ENCODE peak calls at places on chromosomes 11 and 22, in nine cellular contexts. S is lung, V is posterior cingulate gyrus, N is M059J, X is substantia nigra, P is uterus, G is posterior vena cava, E is amygdala, D is brain microvascular endothelial cell. Y is an unnamed sample.
A peak's percentile ranks its signal among the peaks of the same experiment; 100 is the strongest.

GRCh38 chr11:119616586-119617342 is 112.2 kb downstream of the NECTIN1 start:
- DNase-seq in S (no peak), V (peak; percentile 59), N (no peak), X (no peak), P (no peak), G (no peak), E (no peak), D (no peak), Y (no peak)

GRCh38 chr11:112174789-112175595 is at the start of gene BCO2:
- DNase-seq in S (peak; percentile 84), V (peak; percentile 94), N (peak; percentile 84), X (peak; percentile 70), P (peak; percentile 87), G (peak; percentile 94), E (peak; percentile 71), D (peak; percentile 93), Y (peak; percentile 88)

GRCh38 chr22:50687829-50688228 is 15.2 kb downstream of the SHANK3 start:
- DNase-seq in S (peak; percentile 14), V (no peak), N (no peak), X (no peak), P (no peak), G (no peak), E (no peak), D (no peak), Y (no peak)

GRCh38 chr22:27154717-27155116 is 497.3 kb downstream of the MIAT start:
- DNase-seq in S (no peak), V (no peak), N (no peak), X (no peak), P (no peak), G (no peak), E (no peak), D (no peak), Y (no peak)

GRCh38 chr11:40754297-40754696 is 705.2 kb downstream of the LRRC4C start:
- DNase-seq in S (no peak), V (no peak), N (no peak), X (no peak), P (no peak), G (no peak), E (no peak), D (no peak), Y (no peak)

GRCh38 chr11:93392862-93393261 is 62.3 kb downstream of the DEUP1 start:
- DNase-seq in S (no peak), V (no peak), N (no peak), X (no peak), P (no peak), G (no peak), E (no peak), D (no peak), Y (no peak)

GRCh38 chr11:35178862-35179261 is 39.9 kb downstream of the CD44 start:
- DNase-seq in S (no peak), V (no peak), N (peak; percentile 67), X (no peak), P (no peak), G (no peak), E (no peak), D (no peak), Y (no peak)

GRCh38 chr22:35739642-35740041 is 22.0 kb downstream of the APOL5 start:
- DNase-seq in S (no peak), V (no peak), N (peak; percentile 10), X (no peak), P (no peak), G (no peak), E (no peak), D (no peak), Y (no peak)

GRCh38 chr11:114774599-114775365 is 96.5 kb downstream of the NXPE2 start:
- DNase-seq in S (peak; percentile 56), V (peak; percentile 95), N (peak; percentile 53), X (peak; percentile 14), P (no peak), G (no peak), E (peak; percentile 16), D (no peak), Y (peak; percentile 86)

GRCh38 chr11:3225826-3226750 is 6.1 kb downstream of the MRGPRE start:
- DNase-seq in S (peak; percentile 27), V (peak; percentile 76), N (no peak), X (no peak), P (no peak), G (no peak), E (no peak), D (no peak), Y (no peak)

GRCh38 chr22:30036656-30037055 is 43.6 kb upstream of the HORMAD2 start:
- DNase-seq in S (no peak), V (no peak), N (peak; percentile 32), X (no peak), P (no peak), G (no peak), E (no peak), D (peak; percentile 25), Y (peak; percentile 2)

GRCh38 chr11:3109921-3110706 is 52.9 kb upstream of the CARS1 start:
- DNase-seq in S (no peak), V (peak; percentile 84), N (peak; percentile 23), X (no peak), P (peak; percentile 36), G (peak; percentile 83), E (no peak), D (no peak), Y (peak; percentile 87)

GRCh38 chr22:27296091-27296675 is 505.4 kb downstream of the MN1 start:
- DNase-seq in S (no peak), V (no peak), N (no peak), X (no peak), P (no peak), G (no peak), E (no peak), D (no peak), Y (no peak)

GRCh38 chr11:47007579-47007978 is 71.0 kb downstream of the CSTPP1 start:
- DNase-seq in S (no peak), V (no peak), N (no peak), X (no peak), P (no peak), G (no peak), E (no peak), D (no peak), Y (no peak)

Y was measured in DMS53.